ENCODE peak calls at places on chromosomes 2 and 18, in four cellular contexts. E is foreskin fibroblast, F is GM23248, P is pancreas. W is an unnamed sample.
A peak's percentile ranks its signal among the peaks of the same experiment; 100 is the strongest.

GRCh38 chr18:45059695-45060094 is 379.0 kb downstream of the SETBP1 start:
- DNase-seq in F (peak; percentile 88), P (no peak), E (peak; percentile 88), W (peak; percentile 62)

GRCh38 chr2:16317211-16317830 is 348.3 kb downstream of the CYRIA start:
- DNase-seq in F (no peak), P (no peak), E (no peak), W (no peak)

GRCh38 chr2:70966681-70967080 is 11.7 kb upstream of the ANKRD53 start:
- DNase-seq in F (no peak), E (no peak), P (no peak), W (no peak)

GRCh38 chr2:224893848-224894247 is 148.4 kb downstream of the DOCK10 start:
- DNase-seq in E (no peak), P (no peak), F (no peak), W (no peak)

GRCh38 chr2:196040218-196040617 is 28.4 kb downstream of the DNAH7 start:
- DNase-seq in F (peak; percentile 12), E (no peak), P (no peak), W (no peak)

GRCh38 chr18:23847321-23847986 is 158.2 kb downstream of the LAMA3 start:
- DNase-seq in P (no peak), F (no peak), E (no peak), W (no peak)

GRCh38 chr2:221124542-221125235 is 447.4 kb downstream of the EPHA4 start:
- DNase-seq in F (peak; percentile 52), P (no peak), E (no peak), W (no peak)

GRCh38 chr18:48152549-48152948 is 222.1 kb upstream of the SMAD2 start:
- DNase-seq in F (peak; percentile 54), E (peak; percentile 25), P (no peak), W (no peak)

GRCh38 chr2:96129528-96130120 is 8.7 kb downstream of the ASTL start:
- DNase-seq in P (no peak), F (no peak), E (no peak), W (no peak)

GRCh38 chr2:68925298-68925885 is 27.3 kb downstream of the GKN2 start:
- DNase-seq in E (peak; percentile 62), F (peak; percentile 62), P (peak; percentile 21), W (no peak)

GRCh38 chr2:237432484-237433092 is 18.6 kb upstream of the COL6A3 start:
- DNase-seq in F (peak; percentile 99), E (peak; percentile 97), P (no peak), W (peak; percentile 93)

GRCh38 chr2:223501604-223502003 is 100.6 kb downstream of the SCG2 start:
- DNase-seq in F (peak; percentile 5), E (peak; percentile 18), P (no peak), W (no peak)

GRCh38 chr2:237614151-237614720 is 13.2 kb upstream of the LRRFIP1 start:
- DNase-seq in F (no peak), P (peak; percentile 54), E (no peak), W (no peak)

GRCh38 chr18:45621068-45621511 is 5.8 kb downstream of the SLC14A2 start:
- DNase-seq in P (peak; percentile 6), F (peak; percentile 68), E (peak; percentile 72), W (no peak)

GRCh38 chr2:119888673-119889072 is 124.2 kb upstream of the EPB41L5 start:
- DNase-seq in F (peak; percentile 87), E (peak; percentile 86), P (no peak), W (peak; percentile 78)
- H3K4me3 ChIP-seq in F (no peak overlapping the region), E (no peak overlapping the region), P (no peak overlapping the region), W (no peak overlapping the region)

GRCh38 chr18:36157441-36157840 is 27.7 kb downstream of the ELP2 start:
- DNase-seq in P (no peak), F (peak; percentile 59), E (peak; percentile 56), W (no peak)
- H3K4me3 ChIP-seq in P (no peak overlapping the region), F (no peak overlapping the region), E (no peak overlapping the region), W (no peak overlapping the region)

GRCh38 chr2:231123362-231123898 is 1.4 kb downstream of the HTR2B start:
- DNase-seq in P (no peak), F (no peak), E (peak; percentile 38), W (no peak)
- H3K4me3 ChIP-seq in P (no peak overlapping the region), F (no peak overlapping the region), E (no peak overlapping the region), W (no peak overlapping the region)

GRCh38 chr18:61992285-61992684 is 99.5 kb upstream of the RNF152 start:
- DNase-seq in F (peak; percentile 81), E (peak; percentile 86), P (no peak), W (peak; percentile 64)
- H3K4me3 ChIP-seq in F (peak overlapping the region; percentile 42), E (no peak overlapping the region), P (no peak overlapping the region), W (no peak overlapping the region)

GRCh38 chr2:188979730-188980123 is 5.6 kb downstream of the COL3A1 start:
- DNase-seq in E (no peak), P (no peak), F (no peak), W (no peak)
- H3K4me3 ChIP-seq in E (peak overlapping the region; percentile 63), P (no peak overlapping the region), F (peak overlapping the region; percentile 85), W (peak overlapping the region; percentile 14)

GRCh38 chr2:26630669-26631360 is 10.4 kb downstream of the CIB4 start:
- DNase-seq in P (no peak), E (peak; percentile 25), F (peak; percentile 47), W (no peak)

GRCh38 chr2:26628561-26629345 is 12.4 kb downstream of the CIB4 start:
- DNase-seq in E (no peak), P (no peak), F (no peak), W (no peak)

GRCh38 chr2:26629751-26630150 is 11.4 kb downstream of the CIB4 start:
- DNase-seq in E (no peak), F (no peak), P (no peak), W (no peak)

GRCh38 chr2:26630235-26630634 is 10.9 kb downstream of the CIB4 start:
- DNase-seq in E (no peak), F (no peak), P (no peak), W (no peak)

GRCh38 chr2:26629346-26629630 is 11.9 kb downstream of the CIB4 start:
- DNase-seq in F (no peak), P (no peak), E (no peak), W (no peak)
- H3K4me3 ChIP-seq in F (no peak overlapping the region), P (no peak overlapping the region), E (no peak overlapping the region), W (no peak overlapping the region)